ENCODE peak calls at places on chromosomes 6 and 20, in seven cellular contexts. One of them, this sample, is unnamed.
A peak's percentile ranks its signal among the peaks of the same experiment; 100 is the strongest.

GRCh38 chr20:44646023-44646640 is 5.4 kb downstream of the ADA start:
- DNase-seq in stomach: no peak
- DNase-seq in tibial nerve: no peak
- DNase-seq in OCI-LY7: peak; percentile 97
- DNase-seq in psoas muscle: no peak
- DNase-seq in mammary epithelial cell: no peak
- DNase-seq in CD8-positive, alpha-beta T cell: peak; percentile 13
- DNase-seq in this sample: no peak

GRCh38 chr6:138393871-138394783 is 9.9 kb upstream of the HEBP2 start:
- DNase-seq in stomach: no peak
- DNase-seq in tibial nerve: no peak
- DNase-seq in OCI-LY7: peak; percentile 70
- DNase-seq in psoas muscle: no peak
- DNase-seq in mammary epithelial cell: no peak
- DNase-seq in CD8-positive, alpha-beta T cell: no peak
- DNase-seq in this sample: no peak

GRCh38 chr6:170463101-170463721 is 89.9 kb downstream of the PSMB1 start:
- DNase-seq in stomach: no peak
- DNase-seq in tibial nerve: no peak
- DNase-seq in OCI-LY7: no peak
- DNase-seq in psoas muscle: no peak
- DNase-seq in mammary epithelial cell: no peak
- DNase-seq in CD8-positive, alpha-beta T cell: no peak
- DNase-seq in this sample: no peak

GRCh38 chr6:79436232-79436631 is 101.0 kb downstream of the LCA5 start:
- DNase-seq in stomach: no peak
- DNase-seq in tibial nerve: no peak
- DNase-seq in OCI-LY7: no peak
- DNase-seq in psoas muscle: no peak
- DNase-seq in mammary epithelial cell: no peak
- DNase-seq in CD8-positive, alpha-beta T cell: no peak
- DNase-seq in this sample: no peak

GRCh38 chr6:107716688-107717089 is 107.4 kb downstream of the SCML4 start:
- DNase-seq in stomach: no peak
- DNase-seq in tibial nerve: no peak
- DNase-seq in OCI-LY7: peak; percentile 92
- DNase-seq in psoas muscle: no peak
- DNase-seq in mammary epithelial cell: no peak
- DNase-seq in CD8-positive, alpha-beta T cell: peak; percentile 53
- DNase-seq in this sample: no peak

GRCh38 chr6:101069191-101069795 is 188.2 kb upstream of the ASCC3 start:
- DNase-seq in stomach: no peak
- DNase-seq in tibial nerve: no peak
- DNase-seq in OCI-LY7: no peak
- DNase-seq in psoas muscle: no peak
- DNase-seq in mammary epithelial cell: peak; percentile 56
- DNase-seq in CD8-positive, alpha-beta T cell: no peak
- DNase-seq in this sample: no peak

GRCh38 chr6:26249959-26250805 is 114.8 kb upstream of the BTN3A2 start:
- DNase-seq in stomach: peak; percentile 59
- DNase-seq in tibial nerve: no peak
- DNase-seq in OCI-LY7: no peak
- DNase-seq in psoas muscle: no peak
- DNase-seq in mammary epithelial cell: peak; percentile 84
- DNase-seq in CD8-positive, alpha-beta T cell: peak; percentile 62
- DNase-seq in this sample: peak; percentile 67

GRCh38 chr6:163779727-163780284 is 365.3 kb downstream of the QKI start:
- DNase-seq in stomach: no peak
- DNase-seq in tibial nerve: no peak
- DNase-seq in OCI-LY7: no peak
- DNase-seq in psoas muscle: no peak
- DNase-seq in mammary epithelial cell: no peak
- DNase-seq in CD8-positive, alpha-beta T cell: no peak
- DNase-seq in this sample: no peak

GRCh38 chr6:38804368-38804767 is 89.3 kb downstream of the DNAH8 start:
- DNase-seq in stomach: no peak
- DNase-seq in tibial nerve: no peak
- DNase-seq in OCI-LY7: no peak
- DNase-seq in psoas muscle: no peak
- DNase-seq in mammary epithelial cell: no peak
- DNase-seq in CD8-positive, alpha-beta T cell: no peak
- DNase-seq in this sample: no peak

GRCh38 chr20:58310291-58310782 is 822 bp downstream of the RAB22A start:
- DNase-seq in stomach: no peak
- DNase-seq in tibial nerve: no peak
- DNase-seq in OCI-LY7: peak; percentile 38
- DNase-seq in psoas muscle: no peak
- DNase-seq in mammary epithelial cell: peak; percentile 61
- DNase-seq in CD8-positive, alpha-beta T cell: no peak
- DNase-seq in this sample: no peak

GRCh38 chr6:13762648-13763441 is 51.2 kb upstream of the RANBP9 start:
- DNase-seq in stomach: no peak
- DNase-seq in tibial nerve: no peak
- DNase-seq in OCI-LY7: peak; percentile 29
- DNase-seq in psoas muscle: no peak
- DNase-seq in mammary epithelial cell: peak; percentile 93
- DNase-seq in CD8-positive, alpha-beta T cell: no peak
- DNase-seq in this sample: no peak

GRCh38 chr6:13470240-13471140 is 16.9 kb downstream of the GFOD1 start:
- DNase-seq in stomach: no peak
- DNase-seq in tibial nerve: no peak
- DNase-seq in OCI-LY7: no peak
- DNase-seq in psoas muscle: no peak
- DNase-seq in mammary epithelial cell: no peak
- DNase-seq in CD8-positive, alpha-beta T cell: no peak
- DNase-seq in this sample: no peak

GRCh38 chr6:43271103-43271815 is 26.8 kb upstream of the SLC22A7 start:
- DNase-seq in stomach: no peak
- DNase-seq in tibial nerve: no peak
- DNase-seq in OCI-LY7: peak; percentile 78
- DNase-seq in psoas muscle: no peak
- DNase-seq in mammary epithelial cell: no peak
- DNase-seq in CD8-positive, alpha-beta T cell: no peak
- DNase-seq in this sample: no peak

GRCh38 chr20:50874758-50875665 is 56.2 kb downstream of the ADNP start:
- DNase-seq in stomach: no peak
- DNase-seq in tibial nerve: no peak
- DNase-seq in OCI-LY7: no peak
- DNase-seq in psoas muscle: no peak
- DNase-seq in mammary epithelial cell: no peak
- DNase-seq in CD8-positive, alpha-beta T cell: no peak
- DNase-seq in this sample: no peak

GRCh38 chr6:25002326-25003066 is 66.7 kb upstream of the RIPOR2 start:
- DNase-seq in stomach: no peak
- DNase-seq in tibial nerve: no peak
- DNase-seq in OCI-LY7: no peak
- DNase-seq in psoas muscle: no peak
- DNase-seq in mammary epithelial cell: no peak
- DNase-seq in CD8-positive, alpha-beta T cell: no peak
- DNase-seq in this sample: no peak

GRCh38 chr6:158894192-158894591 is 75.0 kb upstream of the EZR start:
- DNase-seq in stomach: no peak
- DNase-seq in tibial nerve: no peak
- DNase-seq in OCI-LY7: no peak
- DNase-seq in psoas muscle: no peak
- DNase-seq in mammary epithelial cell: peak; percentile 89
- DNase-seq in CD8-positive, alpha-beta T cell: no peak
- DNase-seq in this sample: no peak

GRCh38 chr6:121437861-121438651 is 2.6 kb downstream of the GJA1 start:
- DNase-seq in stomach: no peak
- DNase-seq in tibial nerve: peak; percentile 23
- DNase-seq in OCI-LY7: no peak
- DNase-seq in psoas muscle: no peak
- DNase-seq in mammary epithelial cell: peak; percentile 82
- DNase-seq in CD8-positive, alpha-beta T cell: no peak
- DNase-seq in this sample: no peak

DNA sequence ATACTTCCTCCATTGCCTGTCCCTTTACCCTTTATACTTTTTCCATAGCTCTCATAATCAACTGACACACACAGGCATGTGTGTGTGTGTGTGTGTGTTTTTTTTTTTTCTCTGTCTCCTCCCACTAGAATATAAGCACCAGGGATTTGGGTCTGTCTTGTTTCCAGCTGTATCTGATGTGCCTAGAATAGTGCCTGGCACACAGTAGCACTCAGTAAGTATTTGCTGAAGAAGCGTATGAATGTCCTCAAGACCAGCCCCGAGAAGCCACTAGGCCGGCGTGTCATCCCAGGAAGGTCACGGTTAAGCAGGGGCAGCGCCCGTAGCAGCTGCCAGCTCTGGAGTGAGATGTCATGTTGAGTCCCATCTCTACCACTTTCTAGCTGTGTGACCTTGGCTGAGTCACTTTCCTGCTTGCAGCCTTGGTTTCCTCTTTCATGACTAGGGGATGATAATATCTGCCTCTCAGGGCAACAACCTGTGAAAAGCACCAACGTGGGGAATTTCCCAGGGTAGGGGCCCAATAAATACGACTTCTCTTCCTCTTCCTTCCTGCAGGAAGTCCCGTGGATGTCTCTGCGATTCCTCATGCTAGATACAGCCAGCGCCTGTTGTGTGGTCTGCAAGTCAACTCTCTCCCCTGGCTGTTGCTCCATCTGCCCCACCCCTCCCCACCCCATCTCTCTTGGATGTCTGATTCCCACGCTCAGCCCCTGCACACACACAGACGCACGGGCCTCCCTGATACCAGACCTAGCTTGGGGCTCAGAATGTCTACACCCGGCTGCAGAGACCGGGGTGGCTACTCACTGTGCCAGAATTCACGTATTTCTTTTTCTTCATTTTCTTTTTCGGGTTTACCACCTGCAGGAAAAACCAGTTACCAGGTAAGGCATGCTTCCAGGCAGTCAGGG is 58.1 kb downstream of the RAB44 start:
- DNase-seq in stomach: peak; percentile 38
- DNase-seq in tibial nerve: no peak
- DNase-seq in OCI-LY7: peak; percentile 67
- DNase-seq in psoas muscle: peak; percentile 36
- DNase-seq in mammary epithelial cell: peak; percentile 89
- DNase-seq in CD8-positive, alpha-beta T cell: peak; percentile 44
- DNase-seq in this sample: no peak
- H3K4me1 ChIP-seq in stomach: peaks cover 65% of the 10 kb centered on the region
- H3K4me1 ChIP-seq in tibial nerve: no peaks in the 10 kb centered on the region
- H3K4me1 ChIP-seq in OCI-LY7: peaks cover 72% of the 10 kb centered on the region
- H3K4me1 ChIP-seq in psoas muscle: peaks cover 26% of the 10 kb centered on the region
- H3K4me1 ChIP-seq in mammary epithelial cell: peaks cover 15% of the 10 kb centered on the region
- H3K4me1 ChIP-seq in CD8-positive, alpha-beta T cell: peaks cover 15% of the 10 kb centered on the region
- H3K4me1 ChIP-seq in this sample: no peaks in the 10 kb centered on the region

DNA sequence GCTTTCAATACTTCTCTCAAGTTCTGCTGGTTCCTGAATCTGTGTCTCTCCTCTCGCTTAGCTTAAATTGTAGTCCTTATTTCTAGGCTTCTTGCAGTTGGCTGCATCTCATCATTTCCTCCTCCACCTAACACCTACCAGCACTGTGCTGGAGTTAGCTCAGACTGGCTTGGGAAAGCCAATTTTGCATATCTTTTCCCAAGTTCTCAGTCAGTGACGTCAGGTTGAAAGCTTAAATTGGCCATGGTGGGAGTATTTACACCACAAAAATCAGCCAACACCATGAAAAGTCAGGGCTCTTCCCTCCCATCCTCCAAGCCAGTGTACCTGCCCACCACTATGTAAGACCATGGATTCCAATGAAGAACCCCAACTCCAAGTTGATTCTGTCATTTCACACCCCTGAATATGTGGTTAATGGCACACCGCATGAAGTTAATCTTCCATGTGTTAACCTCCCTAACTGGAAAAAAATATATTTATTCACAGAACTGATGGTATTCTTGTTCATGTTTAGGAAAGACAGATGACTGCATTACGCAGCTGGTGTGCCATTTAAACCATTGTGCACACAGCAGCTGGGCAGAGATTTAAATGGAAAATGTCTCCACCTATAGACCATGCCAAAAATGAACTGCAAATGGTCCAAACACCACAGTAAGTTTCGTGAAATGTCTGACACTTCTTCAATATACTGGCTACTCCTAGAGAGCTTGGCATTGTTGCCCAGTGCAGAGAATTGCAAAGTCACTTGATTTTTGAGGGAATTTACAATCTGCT is 274.1 kb upstream of the MAP3K7 start:
- DNase-seq in stomach: no peak
- DNase-seq in tibial nerve: no peak
- DNase-seq in OCI-LY7: peak; percentile 33
- DNase-seq in psoas muscle: no peak
- DNase-seq in mammary epithelial cell: no peak
- DNase-seq in CD8-positive, alpha-beta T cell: no peak
- DNase-seq in this sample: no peak
- TF ChIP-seq CTCF in stomach: no peak
- TF ChIP-seq CTCF in tibial nerve: no peak
- TF ChIP-seq CTCF in OCI-LY7: peak; percentile 73
- TF ChIP-seq CTCF in psoas muscle: no peak
- TF ChIP-seq CTCF in mammary epithelial cell: peak; percentile 23
- TF ChIP-seq CTCF in CD8-positive, alpha-beta T cell: no peak
- TF ChIP-seq CTCF in this sample: no peak

DNA sequence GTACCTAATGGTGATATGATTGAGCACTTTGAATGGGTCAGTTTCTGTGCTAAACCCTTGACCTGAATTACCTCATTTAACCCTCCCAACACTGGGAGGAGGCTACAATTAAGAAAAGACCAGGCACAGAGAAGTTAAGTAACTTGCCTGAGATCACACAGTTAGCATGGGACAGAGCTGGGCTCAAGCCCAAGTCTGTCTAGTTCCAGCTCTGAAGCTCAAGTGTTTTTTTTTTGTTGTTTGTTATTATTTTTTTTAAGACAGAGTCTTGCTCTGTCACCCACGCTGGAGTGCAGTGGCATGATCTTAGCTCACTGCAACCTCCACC is 4.0 kb downstream of the FAM83D start:
- DNase-seq in stomach: no peak
- DNase-seq in tibial nerve: no peak
- DNase-seq in OCI-LY7: no peak
- DNase-seq in psoas muscle: no peak
- DNase-seq in mammary epithelial cell: no peak
- DNase-seq in CD8-positive, alpha-beta T cell: no peak
- DNase-seq in this sample: no peak
- H3K4me3 ChIP-seq in stomach: no peak overlapping the region
- H3K4me3 ChIP-seq in tibial nerve: no peak overlapping the region
- H3K4me3 ChIP-seq in OCI-LY7: peak overlapping the region; percentile 98
- H3K4me3 ChIP-seq in psoas muscle: no peak overlapping the region
- H3K4me3 ChIP-seq in mammary epithelial cell: no peak overlapping the region
- H3K4me3 ChIP-seq in CD8-positive, alpha-beta T cell: no peak overlapping the region
- H3K4me3 ChIP-seq in this sample: no peak overlapping the region

GRCh38 chr20:32670773-32671455 is 2.8 kb downstream of the C20orf203 start:
- DNase-seq in stomach: no peak
- DNase-seq in tibial nerve: no peak
- DNase-seq in OCI-LY7: peak; percentile 88
- DNase-seq in psoas muscle: no peak
- DNase-seq in mammary epithelial cell: no peak
- DNase-seq in CD8-positive, alpha-beta T cell: no peak
- DNase-seq in this sample: no peak

GRCh38 chr20:32672982-32673727 is 586 bp downstream of the C20orf203 start:
- DNase-seq in stomach: no peak
- DNase-seq in tibial nerve: no peak
- DNase-seq in OCI-LY7: peak; percentile 82
- DNase-seq in psoas muscle: no peak
- DNase-seq in mammary epithelial cell: no peak
- DNase-seq in CD8-positive, alpha-beta T cell: peak; percentile 16
- DNase-seq in this sample: no peak

GRCh38 chr20:32674362-32674789 is 635 bp upstream of the C20orf203 start:
- DNase-seq in stomach: peak; percentile 56
- DNase-seq in tibial nerve: no peak
- DNase-seq in OCI-LY7: peak; percentile 83
- DNase-seq in psoas muscle: no peak
- DNase-seq in mammary epithelial cell: peak; percentile 44
- DNase-seq in CD8-positive, alpha-beta T cell: peak; percentile 56
- DNase-seq in this sample: peak; percentile 30

GRCh38 chr20:32675223-32675975 is 1.7 kb upstream of the C20orf203 start:
- DNase-seq in stomach: no peak
- DNase-seq in tibial nerve: no peak
- DNase-seq in OCI-LY7: no peak
- DNase-seq in psoas muscle: no peak
- DNase-seq in mammary epithelial cell: no peak
- DNase-seq in CD8-positive, alpha-beta T cell: no peak
- DNase-seq in this sample: no peak

GRCh38 chr20:32672315-32672981 is 1.3 kb downstream of the C20orf203 start:
- DNase-seq in stomach: no peak
- DNase-seq in tibial nerve: no peak
- DNase-seq in OCI-LY7: peak; percentile 70
- DNase-seq in psoas muscle: no peak
- DNase-seq in mammary epithelial cell: no peak
- DNase-seq in CD8-positive, alpha-beta T cell: no peak
- DNase-seq in this sample: no peak
- H3K4me1 ChIP-seq in stomach: peaks cover 14% of the 10 kb centered on the region
- H3K4me1 ChIP-seq in tibial nerve: no peaks in the 10 kb centered on the region
- H3K4me1 ChIP-seq in OCI-LY7: peaks cover 82% of the 10 kb centered on the region
- H3K4me1 ChIP-seq in psoas muscle: no peaks in the 10 kb centered on the region
- H3K4me1 ChIP-seq in mammary epithelial cell: no peaks in the 10 kb centered on the region
- H3K4me1 ChIP-seq in CD8-positive, alpha-beta T cell: peaks cover 16% of the 10 kb centered on the region
- H3K4me1 ChIP-seq in this sample: peaks cover 28% of the 10 kb centered on the region